ENCODE peak calls at places on chromosomes 3 and 15, in seven cellular contexts. F, V, Z, H, N, I and R are unnamed samples.

GRCh38 chr3:7740458-7740857 is 761.2 kb upstream of the LMCD1 start:
- DNase-seq in F (peak), V (no peak), Z (no peak), H (no peak), N (no peak), I (no peak), R (no peak)

GRCh38 chr3:50194903-50195500 is 3.6 kb downstream of the GNAT1 start:
- DNase-seq in F (no peak), V (no peak), Z (peak), H (no peak), N (no peak), I (no peak), R (no peak)

GRCh38 chr3:52704611-52705437 is 767 bp downstream of the GLT8D1 start:
- DNase-seq in F (no peak), V (no peak), Z (peak), H (no peak), N (no peak), I (no peak), R (peak)

GRCh38 chr3:51503007-51503406 is 3.2 kb upstream of the DCAF1 start:
- DNase-seq in F (no peak), V (no peak), Z (no peak), H (no peak), N (no peak), I (no peak), R (no peak)

GRCh38 chr3:111695584-111696213 is 100.6 kb upstream of the ZBED2 start:
- DNase-seq in F (peak), V (peak), Z (peak), H (no peak), N (no peak), I (no peak), R (peak)

GRCh38 chr3:196163687-196164493 is 47.3 kb downstream of the ZDHHC19 start:
- DNase-seq in F (peak), V (no peak), Z (peak), H (no peak), N (peak), I (peak), R (peak)

GRCh38 chr3:156535162-156535627 is 19.7 kb downstream of the SSR3 start:
- DNase-seq in F (peak), V (peak), Z (peak), H (no peak), N (peak), I (peak), R (peak)

GRCh38 chr15:48806151-48806550 is 4.7 kb downstream of the CEP152 start:
- DNase-seq in F (peak), V (no peak), Z (peak), H (no peak), N (no peak), I (no peak), R (peak)

GRCh38 chr3:98655666-98656065 is 62.3 kb upstream of the CPOX start:
- DNase-seq in F (peak), V (no peak), Z (peak), H (no peak), N (no peak), I (no peak), R (peak)

GRCh38 chr15:101810905-101811304 is 1.1 kb upstream of the OR4F15 start:
- DNase-seq in F (peak), V (no peak), Z (peak), H (no peak), N (no peak), I (no peak), R (peak)

GRCh38 chr15:44325568-44325967 is 37.0 kb downstream of the GOLM2 start:
- DNase-seq in F (no peak), V (no peak), Z (no peak), H (no peak), N (no peak), I (no peak), R (no peak)

GRCh38 chr15:40080847-40081246 is 27.8 kb downstream of the BMF start:
- DNase-seq in F (no peak), V (no peak), Z (no peak), H (no peak), N (no peak), I (no peak), R (no peak)

GRCh38 chr3:193996205-193996604 is 139.7 kb upstream of the HES1 start:
- DNase-seq in F (no peak), V (no peak), Z (no peak), H (no peak), N (no peak), I (no peak), R (no peak)

GRCh38 chr3:143216709-143217182 is 97.2 kb downstream of the CHST2 start:
- DNase-seq in F (peak), V (no peak), Z (no peak), H (no peak), N (no peak), I (no peak), R (peak)

GRCh38 chr3:159189994-159190669 is 388.3 kb downstream of the MFSD1 start:
- DNase-seq in F (peak), V (peak), Z (peak), H (no peak), N (no peak), I (no peak), R (peak)

GRCh38 chr3:183309276-183309675 is 56.2 kb downstream of the B3GNT5 start:
- DNase-seq in F (no peak), V (no peak), Z (no peak), H (no peak), N (peak), I (peak), R (no peak)

GRCh38 chr3:129502641-129503386 is 25.6 kb upstream of the RHO start:
- DNase-seq in F (no peak), V (no peak), Z (no peak), H (no peak), N (no peak), I (no peak), R (no peak)

GRCh38 chr3:25151497-25151896 is 276.6 kb upstream of the RARB start:
- DNase-seq in F (no peak), V (no peak), Z (peak), H (no peak), N (no peak), I (no peak), R (no peak)

GRCh38 chr15:99943466-99943865 is 210.2 kb upstream of the LYSMD4 start:
- DNase-seq in F (no peak), V (no peak), Z (no peak), H (no peak), N (no peak), I (no peak), R (no peak)

GRCh38 chr3:17747184-17747889 is 4.9 kb upstream of the TBC1D5 start:
- DNase-seq in F (no peak), V (no peak), Z (no peak), H (no peak), N (no peak), I (no peak), R (no peak)

GRCh38 chr15:37035349-37035748 is 65.0 kb downstream of the MEIS2 start:
- DNase-seq in F (no peak), V (peak), Z (peak), H (no peak), N (no peak), I (no peak), R (peak)

GRCh38 chr15:82999905-83000671 is 11.4 kb downstream of the C15orf40 start:
- DNase-seq in F (peak), V (no peak), Z (peak), H (peak), N (no peak), I (no peak), R (peak)

GRCh38 chr3:138898708-138899107 is 48.2 kb downstream of the FOXL2 start:
- DNase-seq in F (no peak), V (no peak), Z (no peak), H (no peak), N (no peak), I (no peak), R (no peak)
- H3K4me3 ChIP-seq in F (no peak), V (no peak), Z (no peak), H (no peak), N (no peak), I (no peak), R (no peak)

GRCh38 chr15:38271895-38272294 is 19.3 kb downstream of the SPRED1 start:
- DNase-seq in F (no peak), V (no peak), Z (no peak), H (no peak), N (no peak), I (no peak), R (no peak)

GRCh38 chr15:38263996-38264395 is 11.4 kb downstream of the SPRED1 start:
- DNase-seq in F (peak), V (no peak), Z (peak), H (no peak), N (no peak), I (no peak), R (peak)

GRCh38 chr15:38266247-38266996 is 13.8 kb downstream of the SPRED1 start:
- DNase-seq in F (peak), V (no peak), Z (peak), H (no peak), N (no peak), I (no peak), R (no peak)

GRCh38 chr15:38267416-38268022 is 14.9 kb downstream of the SPRED1 start:
- DNase-seq in F (no peak), V (no peak), Z (peak), H (no peak), N (no peak), I (no peak), R (no peak)
- TF ChIP-seq CTCF in F (no peak), V (no peak), Z (no peak), H (no peak), N (no peak), I (no peak), R (no peak)

GRCh38 chr3:82236257-82236656 is 474.8 kb upstream of the GBE1 start:
- DNase-seq in F (no peak), V (no peak), Z (no peak), H (no peak), N (no peak), I (no peak), R (no peak)

DNA sequence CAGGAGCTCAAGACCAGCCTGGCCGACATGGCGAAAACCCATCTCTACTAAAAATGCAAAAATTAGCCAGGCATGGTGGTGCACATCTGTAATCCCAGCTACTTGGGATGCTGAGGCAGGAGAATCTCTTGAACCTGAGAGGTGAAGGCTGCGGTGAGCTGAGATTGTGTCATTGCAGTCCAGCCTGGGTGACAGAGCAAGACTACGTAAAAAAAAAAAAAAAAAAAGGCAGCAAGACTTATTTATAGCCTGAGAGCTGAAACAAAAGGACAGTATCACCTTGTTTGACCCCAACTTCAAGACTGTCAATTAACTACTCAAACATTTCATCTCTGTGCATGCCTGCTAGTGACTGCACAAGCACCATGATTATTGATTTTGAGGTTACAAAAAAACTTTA is 478.9 kb upstream of the GBE1 start:
- DNase-seq in F (no peak), V (no peak), Z (no peak), H (no peak), N (no peak), I (no peak), R (no peak)
- H3K4me3 ChIP-seq in F (no peak), V (no peak), Z (no peak), H (no peak), N (no peak), I (no peak), R (no peak)

GRCh38 chr3:62193586-62194345 is 179.6 kb downstream of the FEZF2 start:
- DNase-seq in F (no peak), V (no peak), Z (no peak), H (no peak), N (no peak), I (no peak), R (no peak)

GRCh38 chr3:62184559-62184958 is 188.8 kb downstream of the FEZF2 start:
- DNase-seq in F (no peak), V (no peak), Z (peak), H (no peak), N (no peak), I (no peak), R (peak)

GRCh38 chr3:62189376-62189698 is 184.0 kb downstream of the FEZF2 start:
- DNase-seq in F (no peak), V (no peak), Z (no peak), H (no peak), N (no peak), I (no peak), R (no peak)

GRCh38 chr3:62186967-62187366 is 186.4 kb downstream of the FEZF2 start:
- DNase-seq in F (peak), V (no peak), Z (peak), H (no peak), N (no peak), I (no peak), R (peak)

GRCh38 chr3:62188547-62189375 is 184.6 kb downstream of the FEZF2 start:
- DNase-seq in F (peak), V (peak), Z (peak), H (peak), N (peak), I (no peak), R (peak)
- TF ChIP-seq CTCF in F (peak), V (peak), Z (peak), H (peak), N (peak), I (peak), R (peak)

DNA sequence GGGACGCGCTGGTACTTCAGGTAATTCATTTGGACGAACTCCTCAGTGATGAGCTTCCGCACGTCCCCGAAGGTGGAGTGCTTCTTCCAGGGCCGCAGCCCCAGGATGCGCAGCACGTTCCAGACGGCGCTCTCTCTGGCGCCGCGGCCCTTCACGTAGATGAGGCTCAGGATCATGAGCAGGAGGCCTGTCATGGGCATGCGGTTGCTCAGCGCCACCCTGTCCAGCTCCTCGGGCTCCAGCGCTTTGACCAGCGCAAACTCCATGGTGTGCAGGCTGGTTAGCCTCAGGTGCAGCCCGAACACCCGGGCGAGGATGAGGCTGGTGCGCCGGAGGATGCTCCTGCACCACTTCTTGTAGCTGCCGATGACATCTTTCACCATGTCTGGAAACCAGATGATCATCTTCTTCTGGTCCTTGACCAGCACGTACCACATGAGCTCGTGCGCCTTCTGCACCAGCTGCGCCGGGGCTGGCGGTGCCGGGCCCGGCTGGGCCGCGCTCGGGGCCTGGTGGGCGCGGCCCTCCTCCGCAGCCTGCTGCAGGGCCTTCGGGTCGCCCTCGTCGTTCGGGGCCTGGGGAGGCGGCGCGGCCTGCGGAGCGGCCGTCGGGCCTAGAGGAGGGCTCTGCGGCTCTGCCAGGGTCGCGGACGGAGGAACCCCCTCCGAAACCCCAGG is 501 bp downstream of the NDN start:
- DNase-seq in F (peak), V (no peak), Z (no peak), H (no peak), N (no peak), I (no peak), R (no peak)
- H3K4me3 ChIP-seq in F (peak), V (peak), Z (no peak), H (peak), N (peak), I (peak), R (peak)

DNA sequence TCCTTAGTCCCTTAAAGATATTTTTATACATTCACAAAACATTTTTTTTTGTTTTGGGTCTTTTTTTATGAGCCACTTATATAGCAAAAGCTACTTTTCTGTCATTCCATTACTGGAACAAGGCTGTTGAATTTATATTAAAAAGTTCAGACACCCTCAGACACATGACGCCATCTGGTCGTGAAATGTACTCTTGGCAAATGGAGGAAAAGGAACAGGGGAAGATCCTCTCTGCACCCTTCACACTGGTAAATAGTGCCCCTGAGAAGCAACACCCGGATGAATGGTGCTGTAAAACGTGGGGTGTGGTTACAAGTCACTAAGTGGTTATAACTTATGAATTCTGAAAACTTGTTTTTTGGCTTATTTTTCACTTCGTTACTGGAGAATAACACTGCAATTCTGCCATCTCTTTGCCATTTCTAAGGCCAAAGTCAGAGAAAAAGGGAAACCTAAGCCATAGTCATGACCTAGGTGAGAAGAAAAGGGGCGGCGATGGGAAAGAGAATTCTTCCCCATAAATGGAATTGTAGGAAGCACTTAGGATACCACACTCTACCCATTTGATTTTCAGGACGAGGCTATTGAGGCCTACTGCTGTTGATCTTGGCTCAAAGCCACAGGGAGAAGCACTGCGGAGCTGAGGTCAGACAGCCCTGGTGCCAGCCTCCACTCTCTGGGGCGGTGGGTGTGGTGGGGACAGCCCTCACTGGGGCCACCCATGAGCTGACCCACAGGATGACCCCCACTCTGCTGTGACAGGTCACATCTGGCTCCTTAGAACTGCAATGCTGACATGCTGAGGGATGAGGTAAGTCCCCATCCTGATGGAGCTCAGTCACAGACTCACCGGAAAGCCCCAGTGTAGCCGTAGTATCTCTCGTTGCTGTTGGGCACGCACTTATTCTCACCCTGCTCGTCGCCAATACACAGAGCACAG is 21.8 kb downstream of the LTF start:
- DNase-seq in F (peak), V (no peak), Z (peak), H (no peak), N (peak), I (no peak), R (no peak)
- TF ChIP-seq CTCF in F (peak), V (no peak), Z (peak), H (peak), N (peak), I (no peak), R (no peak)

GRCh38 chr3:43998374-43998840 is 243.3 kb upstream of the TOPAZ1 start:
- DNase-seq in F (no peak), V (no peak), Z (no peak), H (no peak), N (no peak), I (no peak), R (no peak)
- H3K4me3 ChIP-seq in F (peak), V (peak), Z (peak), H (peak), N (no peak), I (no peak), R (peak)

DNA sequence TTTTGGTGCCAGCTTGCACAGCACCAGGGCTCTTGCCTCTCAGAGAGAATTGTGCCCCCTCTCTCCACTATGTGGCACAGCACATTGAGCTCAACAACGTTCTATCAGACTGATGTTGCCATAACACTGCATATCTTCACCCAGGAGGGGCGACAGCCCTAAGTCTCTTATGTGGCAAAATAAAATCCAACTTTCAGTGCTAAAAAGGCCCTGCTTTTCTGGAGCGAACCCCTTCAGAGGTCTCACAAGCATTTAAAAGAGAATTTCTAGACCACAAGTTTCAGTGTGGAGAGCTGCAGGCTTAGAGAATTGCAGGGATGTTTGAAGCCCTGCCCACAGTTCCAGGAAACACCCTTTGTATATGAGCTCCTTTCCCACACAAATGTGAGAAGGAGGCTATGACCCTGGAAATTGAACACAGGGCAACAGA is 85.5 kb downstream of the LIPC start:
- DNase-seq in F (no peak), V (no peak), Z (no peak), H (no peak), N (no peak), I (no peak), R (no peak)
- TF ChIP-seq CTCF in F (no peak), V (no peak), Z (no peak), H (no peak), N (no peak), I (no peak), R (peak)

DNA sequence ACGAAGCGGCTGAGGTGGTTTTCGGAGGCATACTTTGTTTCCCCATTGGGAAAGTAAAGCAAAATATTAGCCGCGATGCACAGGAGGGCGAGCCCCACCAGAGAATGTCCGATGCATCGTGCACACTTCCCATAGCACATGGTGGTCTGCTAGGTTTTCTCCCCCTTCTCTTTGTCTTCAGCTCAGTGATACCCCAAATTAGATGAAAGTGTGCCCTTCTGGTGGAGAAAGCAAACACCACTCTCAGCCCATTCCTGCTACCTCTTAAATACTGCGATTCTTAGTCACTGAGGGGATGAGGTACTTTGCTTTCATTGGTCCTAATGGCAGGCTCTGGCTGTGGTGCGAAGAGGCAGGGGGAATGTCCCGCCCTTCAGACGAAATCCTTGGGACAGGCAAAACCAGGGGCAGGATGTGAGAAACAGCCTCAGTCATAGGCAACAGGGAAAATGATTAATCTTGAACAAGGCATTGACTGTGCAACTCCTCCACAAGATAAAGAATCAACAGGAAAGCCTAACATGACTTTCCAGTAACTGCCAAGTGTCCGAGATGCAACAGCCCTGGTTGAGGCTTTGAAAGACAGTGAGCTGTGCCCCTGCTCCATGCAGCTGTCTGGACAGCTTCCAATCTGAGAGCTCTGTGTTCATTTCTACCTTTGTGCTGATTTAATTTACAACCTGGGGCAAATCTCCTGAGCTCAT is at the start of gene TM4SF1:
- DNase-seq in F (peak), V (no peak), Z (peak), H (peak), N (peak), I (peak), R (peak)
- H3K4me3 ChIP-seq in F (peak), V (peak), Z (peak), H (peak), N (no peak), I (peak), R (peak)